ENCODE peak calls at places on chromosomes 1 and 21, in five cellular contexts. H, A, O, R and Y are unnamed samples.

GRCh38 chr1:228528612-228529011 is 41.4 kb downstream of the RNF187 start:
- DNase-seq in H (no peak), A (no peak), O (no peak), R (no peak), Y (no peak)

GRCh38 chr1:228400692-228401454 is 5.8 kb downstream of the TRIM11 start:
- DNase-seq in A (no peak), O (no peak), R (no peak), H (no peak), Y (no peak)

GRCh38 chr1:14968251-14968812 is 185.2 kb upstream of the TMEM51 start:
- DNase-seq in H (no peak), O (no peak), R (no peak), A (no peak), Y (no peak)

GRCh38 chr21:44301961-44302406 is 2.1 kb downstream of the PFKL start:
- DNase-seq in A (no peak), H (no peak), R (no peak), O (peak), Y (no peak)

GRCh38 chr1:58699011-58699762 is 675 bp downstream of the MYSM1 start:
- DNase-seq in O (peak), A (no peak), H (no peak), R (no peak), Y (no peak)

GRCh38 chr1:183945432-183946308 is 91.9 kb downstream of the COLGALT2 start:
- DNase-seq in O (no peak), R (no peak), H (no peak), A (no peak), Y (no peak)

GRCh38 chr1:60108223-60108622 is 34.7 kb upstream of the C1orf87 start:
- DNase-seq in A (no peak), H (no peak), R (no peak), O (no peak), Y (no peak)

GRCh38 chr1:108502624-108503023 is 52.5 kb downstream of the NBPF6 start:
- DNase-seq in H (no peak), A (no peak), O (no peak), R (no peak), Y (no peak)

GRCh38 chr1:226100436-226101347 is 38.2 kb downstream of the H3-3A start:
- DNase-seq in A (peak), R (no peak), H (peak), O (peak), Y (no peak)

GRCh38 chr21:27649323-27649722 is 682.4 kb upstream of the ADAMTS5 start:
- DNase-seq in H (no peak), O (no peak), A (no peak), R (no peak), Y (no peak)

GRCh38 chr1:184002071-184002470 is 35.5 kb downstream of the COLGALT2 start:
- DNase-seq in R (peak), O (no peak), H (no peak), A (no peak), Y (no peak)

GRCh38 chr1:111214086-111214801 is 13.3 kb upstream of the CHI3L2 start:
- DNase-seq in H (no peak), O (no peak), R (no peak), A (no peak), Y (no peak)

GRCh38 chr1:235075955-235076308 is 52.7 kb downstream of the TOMM20 start:
- DNase-seq in A (no peak), R (no peak), O (no peak), H (peak), Y (peak)

GRCh38 chr1:159843459-159843858 is 16.8 kb downstream of the SLAMF8 start:
- DNase-seq in A (no peak), R (no peak), O (no peak), H (no peak), Y (no peak)

GRCh38 chr1:102919659-102920058 is 188.7 kb downstream of the COL11A1 start:
- DNase-seq in H (no peak), R (no peak), O (no peak), A (no peak), Y (no peak)

GRCh38 chr1:86687595-86687994 is 16.8 kb upstream of the SH3GLB1 start:
- DNase-seq in H (no peak), R (no peak), O (no peak), A (no peak), Y (no peak)